ENCODE peak calls at places on chromosomes 11 and 22, in four cellular contexts. M is MM.1S, U is adrenal gland, P is Karpas-422. V is an unnamed sample.

GRCh38 chr11:19982761-19983495 is 177.3 kb downstream of the DBX1 start:
- DNase-seq in P (no peak), M (no peak), U (no peak), V (no peak)

GRCh38 chr22:42673898-42674390 is 24.8 kb upstream of the CYB5R3 start:
- DNase-seq in M (no peak), P (no peak), U (no peak), V (no peak)

GRCh38 chr11:11215944-11216343 is 137.1 kb downstream of the CSNK2A3 start:
- DNase-seq in M (no peak), U (no peak), P (no peak), V (no peak)

GRCh38 chr11:27600656-27601055 is 94.1 kb upstream of the LIN7C start:
- DNase-seq in M (no peak), P (no peak), U (no peak), V (no peak)

GRCh38 chr11:965206-965775 is 39.6 kb downstream of the AP2A2 start:
- DNase-seq in P (no peak), M (no peak), U (no peak), V (no peak)

GRCh38 chr22:22060200-22061084 is 77.9 kb upstream of the TOP3B start:
- DNase-seq in P (peak; percentile 96), U (peak; percentile 38), M (peak; percentile 80), V (no peak)

GRCh38 chr11:113664069-113664980 is 41.8 kb downstream of the TMPRSS5 start:
- DNase-seq in U (no peak), M (no peak), P (no peak), V (no peak)

GRCh38 chr11:17978553-17979287 is 34.1 kb downstream of the SERGEF start:
- DNase-seq in U (peak; percentile 74), P (peak; percentile 81), M (peak; percentile 36), V (no peak)

GRCh38 chr11:6319879-6320410 is 356 bp downstream of the CAVIN3 start:
- DNase-seq in M (no peak), P (no peak), U (peak; percentile 74), V (peak; percentile 92)

GRCh38 chr11:34447044-34447443 is 8.3 kb downstream of the CAT start:
- DNase-seq in U (no peak), P (no peak), M (no peak), V (no peak)

GRCh38 chr11:55474321-55474720 is 79.9 kb upstream of the OR4C15 start:
- DNase-seq in U (no peak), P (no peak), M (no peak), V (no peak)

GRCh38 chr11:128764617-128765095 is 70.8 kb downstream of the FLI1 start:
- DNase-seq in M (no peak), P (no peak), U (no peak), V (no peak)

GRCh38 chr22:17920145-17920605 is 104.2 kb downstream of the MICAL3 start:
- DNase-seq in M (no peak), U (peak; percentile 86), P (no peak), V (no peak)

GRCh38 chr22:38204784-38205183 is 3.0 kb downstream of the MAFF start:
- DNase-seq in P (peak; percentile 60), M (no peak), U (no peak), V (no peak)

GRCh38 chr22:39173050-39173706 is 20.7 kb upstream of the CBX7 start:
- DNase-seq in M (no peak), U (no peak), P (no peak), V (no peak)

GRCh38 chr11:86696004-86696403 is 23.6 kb upstream of the ME3 start:
- DNase-seq in M (no peak), U (peak; percentile 37), P (no peak), V (no peak)

GRCh38 chr22:43528601-43529360 is 117.0 kb downstream of the MPPED1 start:
- DNase-seq in M (peak; percentile 24), U (no peak), P (no peak), V (no peak)

GRCh38 chr11:24886880-24887619 is 390.2 kb downstream of the LUZP2 start:
- DNase-seq in M (no peak), P (no peak), U (no peak), V (no peak)

GRCh38 chr22:27311666-27312566 is 489.6 kb downstream of the MN1 start:
- DNase-seq in U (no peak), M (no peak), P (no peak), V (no peak)

GRCh38 chr22:32079110-32080089 is 36.3 kb downstream of the SLC5A1 start:
- DNase-seq in U (peak; percentile 69), M (no peak), P (no peak), V (no peak)
- H3K4me1 ChIP-seq in U (no peaks in the 10 kb centered on the region), M (no peaks in the 10 kb centered on the region), P (no peaks in the 10 kb centered on the region), V (peaks cover 6% of the 10 kb centered on the region)

GRCh38 chr11:22433517-22433916 is 95.3 kb downstream of the SLC17A6 start:
- DNase-seq in U (no peak), M (no peak), P (no peak), V (no peak)
- H3K4me3 ChIP-seq in U (no peak overlapping the region), M (no peak overlapping the region), P (no peak overlapping the region), V (no peak overlapping the region)

DNA sequence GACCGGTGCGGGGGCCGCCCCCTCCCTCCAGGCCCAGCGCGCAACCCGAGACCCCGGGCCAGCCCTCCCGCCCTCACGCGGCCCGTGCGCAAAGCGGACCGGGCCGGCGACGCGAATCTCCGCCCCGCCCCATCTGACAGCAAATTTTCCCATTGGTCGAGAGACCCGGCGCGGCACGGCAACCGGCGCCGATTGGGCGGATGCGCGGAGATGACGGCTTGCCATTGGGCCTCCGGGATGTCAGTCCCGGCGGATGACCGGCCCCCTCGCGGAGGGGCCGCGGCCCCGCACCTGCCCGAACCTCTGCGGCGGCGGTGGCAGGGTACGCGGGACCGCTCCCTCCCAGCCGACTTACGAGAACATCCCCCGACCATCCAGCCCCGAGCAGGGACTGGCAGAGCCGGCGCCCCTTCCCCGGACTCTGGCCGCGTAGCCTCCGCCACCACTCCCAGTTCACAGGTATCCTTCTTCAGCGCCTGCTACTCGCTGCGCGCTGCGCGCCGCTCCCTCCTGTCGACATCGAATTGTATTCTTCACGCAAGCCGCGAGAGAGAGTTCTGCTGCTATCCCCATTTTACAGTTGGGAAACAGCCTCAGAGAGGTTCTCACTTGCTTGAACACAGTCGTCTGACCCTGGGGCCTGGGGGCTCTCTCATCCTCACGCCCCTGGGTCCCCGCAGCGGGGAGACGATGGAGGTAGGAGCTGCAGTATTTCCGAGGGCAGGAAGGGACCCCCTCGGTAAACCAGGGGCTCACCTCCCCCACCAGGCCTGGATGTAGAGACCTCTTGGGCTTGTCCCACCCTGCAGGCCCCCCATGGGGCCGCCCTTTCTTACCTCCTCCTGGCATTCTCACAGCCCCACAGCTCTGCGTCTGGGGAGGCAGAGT is at the start of gene ARVCF:
- DNase-seq in P (peak; percentile 97), U (peak; percentile 94), M (peak; percentile 87), V (peak; percentile 83)
- H3K27ac ChIP-seq in P (no peak within 1 kb of the TSS), U (no peak within 1 kb of the TSS), M (no peak within 1 kb of the TSS), V (no peak within 1 kb of the TSS)

GRCh38 chr11:134125507-134125906 is 56.6 kb downstream of the JAM3 start:
- DNase-seq in P (no peak), U (no peak), M (no peak), V (no peak)

GRCh38 chr11:134120143-134120850 is 51.4 kb downstream of the JAM3 start:
- DNase-seq in P (no peak), M (no peak), U (peak; percentile 60), V (no peak)

GRCh38 chr11:134120921-134121526 is 52.2 kb downstream of the JAM3 start:
- DNase-seq in P (no peak), U (no peak), M (no peak), V (no peak)

GRCh38 chr11:134126197-134126822 is 57.4 kb downstream of the JAM3 start:
- DNase-seq in U (peak; percentile 80), P (no peak), M (no peak), V (no peak)

DNA sequence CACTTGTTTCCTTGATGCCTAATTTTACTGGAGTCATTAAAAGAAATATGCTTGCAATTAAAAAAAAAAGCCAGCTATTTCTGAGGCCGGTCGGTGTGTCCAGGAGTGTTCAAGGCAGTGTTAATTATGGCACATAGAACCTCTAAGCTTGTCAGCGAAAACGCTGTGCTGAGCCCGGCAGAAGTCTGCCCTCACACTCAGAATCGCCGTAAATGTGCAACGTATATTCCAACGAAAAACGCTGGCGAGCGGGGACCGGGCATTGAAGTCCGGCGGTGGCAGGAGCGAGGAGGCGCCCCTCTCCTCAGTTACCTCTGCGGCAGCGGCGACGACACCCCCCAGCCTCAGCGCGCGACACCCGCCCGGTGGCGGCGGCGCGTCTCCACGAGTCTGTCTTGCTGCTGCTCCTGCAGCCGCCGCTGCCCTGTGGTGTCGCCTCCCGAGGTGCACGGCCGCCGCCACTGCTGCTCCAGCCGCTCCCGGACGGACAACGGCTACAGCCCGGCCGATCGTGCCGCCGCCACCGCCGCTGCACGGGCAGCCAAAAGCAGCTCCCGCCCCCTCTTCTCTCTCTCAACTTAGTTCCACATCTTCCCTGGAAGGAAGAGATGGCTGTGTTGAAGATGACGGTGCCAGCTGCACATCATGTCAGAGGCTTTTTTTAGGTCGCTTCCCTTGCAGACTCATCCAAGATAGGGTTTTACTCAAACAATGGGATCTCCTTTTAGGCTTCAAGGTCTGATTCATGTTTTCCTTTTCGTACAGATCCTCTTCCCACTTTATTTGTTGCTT is 56.0 kb downstream of the JAM3 start:
- DNase-seq in P (no peak), U (peak; percentile 60), M (peak; percentile 19), V (no peak)
- H3K4me1 ChIP-seq in P (no peaks in the 10 kb centered on the region), U (peaks cover 16% of the 10 kb centered on the region), M (no peaks in the 10 kb centered on the region), V (peaks cover 10% of the 10 kb centered on the region)

DNA sequence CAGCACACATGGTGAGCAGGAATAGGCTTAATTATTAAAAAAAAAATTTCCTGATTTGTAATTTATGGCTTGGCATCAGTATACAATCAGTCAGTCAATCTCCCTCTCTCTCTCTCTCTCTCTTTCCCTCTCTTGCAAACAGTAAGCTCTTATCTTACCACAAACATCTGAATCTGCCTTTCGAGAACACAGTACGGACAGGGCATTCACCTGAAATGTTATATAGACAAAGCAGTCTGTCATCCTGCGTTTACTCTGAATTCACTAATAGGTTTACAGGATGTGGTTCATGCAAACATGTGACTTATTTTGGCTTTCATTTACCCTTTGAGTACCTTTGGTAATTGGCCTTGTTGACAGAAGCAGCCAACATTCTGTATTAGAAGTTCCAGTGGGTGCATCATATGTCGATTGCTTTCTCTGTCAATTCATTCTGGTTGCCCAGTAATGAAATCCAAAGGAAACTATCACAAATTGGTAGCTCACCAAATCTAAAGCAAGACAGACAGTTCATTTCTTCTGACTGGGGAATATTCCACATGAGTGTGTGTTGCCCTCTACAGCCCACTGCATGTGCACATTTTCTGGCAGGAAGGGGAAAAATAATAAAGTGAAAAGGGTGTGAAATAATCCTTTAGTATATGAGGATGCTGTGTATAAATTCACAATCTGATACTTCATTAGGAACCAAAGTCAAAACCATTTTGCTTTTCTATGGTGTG is 1058.2 kb downstream of the LRRC4C start:
- DNase-seq in M (no peak), P (no peak), U (no peak), V (no peak)
- H3K4me3 ChIP-seq in M (no peak overlapping the region), P (no peak overlapping the region), U (no peak overlapping the region), V (no peak overlapping the region)

DNA sequence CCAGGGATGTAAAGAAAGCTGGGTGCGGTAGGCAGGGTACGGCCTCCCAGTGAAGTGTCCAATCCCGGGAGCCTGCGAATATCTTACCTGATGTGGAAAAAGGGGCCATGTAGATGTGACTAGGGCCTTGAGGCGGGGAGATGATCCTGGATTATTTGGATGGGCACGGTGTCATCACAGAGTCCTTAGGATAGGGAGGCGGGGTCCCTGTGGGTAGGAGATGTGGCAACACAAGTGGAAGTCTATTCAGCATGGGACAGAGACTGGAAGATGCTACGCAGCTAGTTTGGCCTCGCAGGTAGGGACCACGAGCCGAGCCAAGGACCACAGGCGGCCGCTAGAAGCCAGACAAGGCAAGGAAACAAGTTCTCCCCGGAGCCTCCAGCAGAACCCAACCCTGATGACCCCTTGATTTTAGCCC is 46.4 kb upstream of the SHANK2 start:
- DNase-seq in U (no peak), M (no peak), P (no peak), V (peak; percentile 24)
- H3K27ac ChIP-seq in U (no peak overlapping the region), M (no peak overlapping the region), P (no peak overlapping the region), V (peak overlapping the region; percentile 89)

GRCh38 chr11:117719480-117719879 is 77.5 kb downstream of the DSCAML1 start:
- DNase-seq in P (no peak), M (no peak), U (no peak), V (no peak)
- H3K4me1 ChIP-seq in P (peaks cover 11% of the 10 kb centered on the region), M (no peaks in the 10 kb centered on the region), U (no peaks in the 10 kb centered on the region), V (peaks cover 8% of the 10 kb centered on the region)

GRCh38 chr22:31753005-31753633 is 700 bp upstream of the DEPDC5 start:
- DNase-seq in M (no peak), U (peak; percentile 52), P (no peak), V (no peak)
- H3K4me3 ChIP-seq in M (peak overlapping the region; percentile 85), U (peak overlapping the region; percentile 82), P (peak overlapping the region; percentile 92), V (peak overlapping the region; percentile 63)